ENCODE peak calls at places on chromosomes 4 and X, in ten cellular contexts. Y is activated CD8-positive, alpha-beta memory T cell treated with anti-CD3 and anti-CD28 coated beads for 1 hour; W is activated T-cell treated with anti-CD3 and anti-CD28 coated beads for 48 hours; K is HT-29; S is DMS 273 treated with DMSO at 0.1 percent for 48 hours; G is NCI-H2107; X is stomach; F is GM23338; R is hypothalamus; Z is endothelial cell. C is an unnamed sample.

GRCh38 chr4:60637976-60638375 is 562.1 kb upstream of the ADGRL3 start:
- DNase-seq in Y (no peak), W (no peak), K (no peak), S (no peak), G (no peak), X (no peak), F (no peak), R (no peak), Z (no peak), C (no peak)

GRCh38 chrX:35016051-35016450 is 73.5 kb downstream of the FAM47B start:
- DNase-seq in Y (no peak), W (no peak), K (no peak), S (no peak), G (no peak), X (no peak), F (no peak), R (no peak), Z (no peak), C (no peak)

GRCh38 chr4:9800878-9801277 is 19.4 kb downstream of the DRD5 start:
- DNase-seq in Y (no peak), W (no peak), K (no peak), S (no peak), G (peak), X (no peak), F (no peak), R (no peak), Z (no peak), C (no peak)

GRCh38 chr4:115154826-115155225 is 41.4 kb upstream of the NDST4 start:
- DNase-seq in Y (no peak), W (no peak), K (peak), S (no peak), G (no peak), X (no peak), F (peak), R (no peak), Z (no peak), C (peak)

GRCh38 chr4:111602848-111603247 is 542.4 kb upstream of the FAM241A start:
- DNase-seq in Y (no peak), W (no peak), K (peak), S (no peak), G (no peak), X (no peak), F (peak), R (no peak), Z (no peak), C (no peak)

GRCh38 chr4:7960790-7961655 is 21.4 kb upstream of the AFAP1 start:
- DNase-seq in Y (no peak), W (peak), K (no peak), S (peak), G (no peak), X (no peak), F (no peak), R (no peak), Z (no peak), C (peak)

GRCh38 chr4:49063670-49064069 is 77.6 kb downstream of the CWH43 start:
- DNase-seq in Y (no peak), W (no peak), K (no peak), S (no peak), G (no peak), X (no peak), F (no peak), R (no peak), Z (no peak), C (no peak)

GRCh38 chrX:139692908-139693307 is 15.1 kb downstream of the MCF2 start:
- DNase-seq in Y (no peak), W (no peak), K (no peak), S (no peak), G (no peak), X (no peak), F (no peak), R (no peak), Z (no peak), C (no peak)

GRCh38 chrX:86078650-86079049 is 31.3 kb upstream of the CHM start:
- DNase-seq in Y (no peak), W (no peak), K (no peak), S (no peak), G (no peak), X (no peak), F (no peak), R (no peak), Z (no peak), C (no peak)

GRCh38 chr4:72857787-72858186 is 211.7 kb downstream of the COX18 start:
- DNase-seq in Y (no peak), W (no peak), K (no peak), S (no peak), G (no peak), X (no peak), F (no peak), R (no peak), Z (no peak), C (no peak)

GRCh38 chr4:7016086-7016485 is 27.1 kb upstream of the TADA2B start:
- DNase-seq in Y (no peak), W (no peak), K (no peak), S (no peak), G (no peak), X (no peak), F (no peak), R (no peak), Z (no peak), C (no peak)

GRCh38 chrX:152817082-152817744 is 13.3 kb downstream of the CETN2 start:
- DNase-seq in Y (no peak), W (no peak), K (peak), S (peak), G (no peak), X (no peak), F (peak), R (peak), Z (peak), C (no peak)

GRCh38 chr4:10879411-10880110 is 195.0 kb upstream of the CLNK start:
- DNase-seq in Y (no peak), W (no peak), K (peak), S (no peak), G (no peak), X (no peak), F (no peak), R (no peak), Z (no peak), C (no peak)

GRCh38 chr4:102356562-102357202 is 11.4 kb upstream of the SLC39A8 start:
- DNase-seq in Y (no peak), W (no peak), K (peak), S (no peak), G (no peak), X (no peak), F (no peak), R (no peak), Z (no peak), C (no peak)

GRCh38 chr4:164012396-164013027 is 518.0 kb downstream of the TMA16 start:
- DNase-seq in Y (no peak), W (no peak), K (peak), S (no peak), G (no peak), X (peak), F (peak), R (no peak), Z (peak), C (no peak)

GRCh38 chr4:121873604-121874003 is 3.3 kb upstream of the BBS7 start:
- DNase-seq in Y (no peak), W (no peak), K (no peak), S (no peak), G (no peak), X (no peak), F (no peak), R (no peak), Z (no peak), C (no peak)

GRCh38 chrX:147912093-147912801 is 528 bp downstream of the FMR1 start:
- DNase-seq in Y (no peak), W (peak), K (peak), S (no peak), G (peak), X (peak), F (peak), R (peak), Z (peak), C (no peak)

C was measured in NCI-H446.